ENCODE peak calls at places on chromosome 15, in six cellular contexts. Y, X, B, Q, I and V are unnamed samples. For H3K4me1, the result is how much of the 10 kb centered on the place peaks cover.

GRCh38 chr15:55256281-55257013 is 33.2 kb downstream of the RAB27A start:
- DNase-seq in Y (peak), X (no peak), B (no peak), Q (no peak), I (no peak), V (peak)

GRCh38 chr15:49769225-49769624 is 148.4 kb downstream of the DTWD1 start:
- DNase-seq in Y (no peak), X (no peak), B (no peak), Q (no peak), I (no peak), V (no peak)

GRCh38 chr15:67720556-67721175 is 104.6 kb upstream of the SKOR1 start:
- DNase-seq in Y (no peak), X (no peak), B (no peak), Q (peak), I (no peak), V (no peak)

GRCh38 chr15:77904436-77904821 is 173.1 kb downstream of the TBC1D2B start:
- DNase-seq in Y (no peak), X (peak), B (no peak), Q (no peak), I (peak), V (no peak)

GRCh38 chr15:43150171-43150929 is 17.0 kb downstream of the TMEM62 start:
- DNase-seq in Y (peak), X (peak), B (peak), Q (no peak), I (no peak), V (peak)

GRCh38 chr15:75127186-75127585 is 74.5 kb upstream of the C15orf39 start:
- DNase-seq in Y (no peak), X (no peak), B (peak), Q (no peak), I (no peak), V (no peak)

GRCh38 chr15:35444557-35445204 is 101.3 kb downstream of the DPH6 start:
- DNase-seq in Y (peak), X (no peak), B (peak), Q (peak), I (no peak), V (peak)

GRCh38 chr15:64693134-64693533 is 82.3 kb downstream of the RBPMS2 start:
- DNase-seq in Y (peak), X (no peak), B (peak), Q (no peak), I (no peak), V (peak)

GRCh38 chr15:29129221-29129620 is 140.4 kb downstream of the NSMCE3 start:
- DNase-seq in Y (no peak), X (peak), B (no peak), Q (no peak), I (no peak), V (no peak)

GRCh38 chr15:29674661-29675533 is 147.4 kb downstream of the TJP1 start:
- DNase-seq in Y (peak), X (peak), B (peak), Q (no peak), I (peak), V (peak)

GRCh38 chr15:44015555-44015954 is 179.5 kb downstream of the FRMD5 start:
- DNase-seq in Y (peak), X (no peak), B (no peak), Q (no peak), I (no peak), V (no peak)

GRCh38 chr15:66170716-66171115 is 82.8 kb downstream of the MEGF11 start:
- DNase-seq in Y (no peak), X (no peak), B (no peak), Q (no peak), I (no peak), V (no peak)

GRCh38 chr15:77632760-77633133 is at the start of gene LINGO1:
- DNase-seq in Y (peak), X (no peak), B (peak), Q (no peak), I (peak), V (peak)

GRCh38 chr15:98873441-98874218 is 134.0 kb downstream of the PGPEP1L start:
- DNase-seq in Y (peak), X (peak), B (peak), Q (no peak), I (no peak), V (peak)

GRCh38 chr15:98874773-98875172 is 132.8 kb downstream of the PGPEP1L start:
- DNase-seq in Y (no peak), X (no peak), B (no peak), Q (no peak), I (no peak), V (no peak)

GRCh38 chr15:98872777-98873176 is 134.8 kb downstream of the PGPEP1L start:
- DNase-seq in Y (no peak), X (no peak), B (peak), Q (no peak), I (no peak), V (peak)

GRCh38 chr15:98875309-98875708 is 132.3 kb downstream of the PGPEP1L start:
- DNase-seq in Y (no peak), X (no peak), B (no peak), Q (no peak), I (no peak), V (peak)

DNA sequence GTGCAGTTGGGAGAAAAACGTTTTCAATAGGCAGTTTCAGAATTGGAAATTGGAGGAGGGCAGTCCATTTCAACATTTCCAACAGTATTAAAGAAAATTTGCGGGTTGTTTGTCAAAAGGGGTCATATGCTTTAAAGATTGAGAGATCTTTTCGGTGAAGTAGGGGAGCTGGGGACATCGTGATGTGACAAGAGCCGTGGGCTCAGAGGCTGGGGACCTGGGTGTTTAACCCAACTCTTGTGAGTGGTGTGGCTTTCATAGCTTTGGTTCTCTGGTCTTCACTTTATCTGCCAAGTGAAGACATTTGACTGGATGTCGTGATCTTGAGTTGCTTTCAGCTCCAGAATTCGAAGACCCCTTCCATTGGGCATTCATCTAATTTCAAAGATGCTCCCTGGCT is 133.2 kb downstream of the PGPEP1L start:
- DNase-seq in Y (no peak), X (no peak), B (no peak), Q (no peak), I (no peak), V (no peak)
- H3K4me1 ChIP-seq in Y (under half), X (half or more), B (half or more), Q (under half), I (under half), V (half or more)

DNA sequence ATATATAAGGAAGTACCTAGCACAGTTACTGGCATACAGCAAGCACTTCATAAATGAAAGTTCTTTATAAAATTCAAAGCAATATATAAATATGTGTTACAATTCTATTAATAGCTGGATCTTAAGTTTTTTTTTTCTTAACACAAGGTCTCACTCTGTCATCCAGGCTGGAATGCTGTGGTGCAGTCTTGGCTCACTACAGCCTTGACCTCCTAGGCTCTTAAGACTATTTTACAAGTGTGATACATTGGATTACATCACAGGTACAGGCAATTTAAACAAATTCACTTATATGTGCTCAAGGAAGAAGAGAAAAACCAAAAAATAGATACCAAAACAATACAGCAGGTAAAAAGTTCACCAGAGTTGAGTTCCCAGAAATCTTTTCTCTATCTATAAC is 60.6 kb downstream of the ZNF280D start:
- DNase-seq in Y (peak), X (no peak), B (no peak), Q (no peak), I (no peak), V (peak)
- H3K27ac ChIP-seq in Y (no peak), X (no peak), B (no peak), Q (no peak), I (no peak), V (no peak)

GRCh38 chr15:96359371-96359771 is 28.9 kb downstream of the NR2F2 start:
- DNase-seq in Y (no peak), X (no peak), B (no peak), Q (no peak), I (peak), V (no peak)
- H3K4me1 ChIP-seq in Y (under half), X (under half), B (under half), Q (under half), I (under half), V (under half)

GRCh38 chr15:88218557-88219214 is 37.9 kb downstream of the NTRK3 start:
- DNase-seq in Y (no peak), X (no peak), B (no peak), Q (no peak), I (no peak), V (no peak)

GRCh38 chr15:88219623-88220022 is 36.9 kb downstream of the NTRK3 start:
- DNase-seq in Y (no peak), X (no peak), B (no peak), Q (no peak), I (no peak), V (no peak)

GRCh38 chr15:88223099-88223498 is 33.4 kb downstream of the NTRK3 start:
- DNase-seq in Y (no peak), X (no peak), B (no peak), Q (no peak), I (no peak), V (no peak)

GRCh38 chr15:88221836-88222235 is 34.7 kb downstream of the NTRK3 start:
- DNase-seq in Y (no peak), X (no peak), B (no peak), Q (no peak), I (no peak), V (no peak)

DNA sequence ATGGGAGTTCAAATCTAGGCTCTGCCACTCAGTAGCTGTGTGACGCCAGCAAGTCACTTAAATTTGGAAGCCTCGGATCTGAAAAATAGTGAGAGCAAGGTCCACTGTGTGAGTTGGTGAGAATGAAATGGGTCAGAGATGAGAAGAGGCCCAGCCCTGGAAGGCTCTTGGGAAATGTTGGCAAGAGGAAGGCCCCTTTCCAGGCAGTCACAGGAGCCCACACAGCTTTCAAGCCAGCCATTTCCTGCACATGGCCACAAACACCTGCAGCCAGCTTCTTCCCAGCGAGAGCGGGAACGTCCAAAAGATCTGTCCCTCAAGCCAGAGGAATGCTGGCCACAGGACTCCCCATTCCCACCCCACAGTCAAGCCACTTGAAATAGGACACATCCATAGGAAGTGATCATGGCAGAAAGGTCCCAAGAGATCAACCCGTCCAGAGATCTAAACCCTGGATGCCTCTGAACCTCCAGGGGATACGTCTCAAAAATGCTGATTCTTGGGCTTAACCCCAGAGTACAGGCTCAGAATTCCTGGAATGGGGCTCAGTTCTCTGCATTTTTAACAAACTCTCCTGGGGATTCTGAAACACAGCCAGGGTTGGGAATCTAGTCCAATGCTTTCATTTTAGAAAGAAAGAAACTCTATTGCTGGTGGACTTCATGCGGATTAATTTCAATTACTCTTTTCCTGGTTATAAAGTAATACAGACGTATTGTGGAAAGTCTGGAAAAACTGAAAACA is 35.9 kb downstream of the NTRK3 start:
- DNase-seq in Y (no peak), X (no peak), B (no peak), Q (no peak), I (no peak), V (no peak)
- H3K27ac ChIP-seq in Y (no peak), X (no peak), B (no peak), Q (no peak), I (no peak), V (no peak)